ENCODE peak calls at places on chromosomes 11 and 22, in seven cellular contexts. One of them, this sample, is unnamed.
A peak's percentile ranks its signal among the peaks of the same experiment; 100 is the strongest.

GRCh38 chr22:38464992-38465672 is 2.8 kb upstream of the KDELR3 start:
- DNase-seq in AG10803: no peak
- DNase-seq in BE2C: no peak
- DNase-seq in left cardiac atrium: peak; percentile 14
- DNase-seq in GM13977: no peak
- DNase-seq in naive thymus-derived CD8-positive, alpha-beta T cell: no peak
- DNase-seq in hepatocyte: no peak
- DNase-seq in this sample: no peak

GRCh38 chr11:48002565-48002964 is 22.2 kb downstream of the PTPRJ start:
- DNase-seq in AG10803: no peak
- DNase-seq in BE2C: no peak
- DNase-seq in left cardiac atrium: no peak
- DNase-seq in GM13977: no peak
- DNase-seq in naive thymus-derived CD8-positive, alpha-beta T cell: no peak
- DNase-seq in hepatocyte: no peak
- DNase-seq in this sample: no peak

GRCh38 chr11:13668957-13669521 is 571 bp downstream of the FAR1 start:
- DNase-seq in AG10803: peak; percentile 16
- DNase-seq in BE2C: peak; percentile 21
- DNase-seq in left cardiac atrium: peak; percentile 25
- DNase-seq in GM13977: peak; percentile 41
- DNase-seq in naive thymus-derived CD8-positive, alpha-beta T cell: no peak
- DNase-seq in hepatocyte: peak; percentile 55
- DNase-seq in this sample: peak; percentile 49

GRCh38 chr11:10701982-10702381 is 8.4 kb upstream of the IRAG1 start:
- DNase-seq in AG10803: peak; percentile 41
- DNase-seq in BE2C: no peak
- DNase-seq in left cardiac atrium: no peak
- DNase-seq in GM13977: no peak
- DNase-seq in naive thymus-derived CD8-positive, alpha-beta T cell: no peak
- DNase-seq in hepatocyte: no peak
- DNase-seq in this sample: peak; percentile 6

GRCh38 chr11:30433831-30434230 is 110.9 kb downstream of the ARL14EP start:
- DNase-seq in AG10803: peak; percentile 2
- DNase-seq in BE2C: no peak
- DNase-seq in left cardiac atrium: no peak
- DNase-seq in GM13977: no peak
- DNase-seq in naive thymus-derived CD8-positive, alpha-beta T cell: no peak
- DNase-seq in hepatocyte: no peak
- DNase-seq in this sample: no peak

GRCh38 chr11:6040874-6041273 is 10.3 kb upstream of the OR56A1 start:
- DNase-seq in AG10803: no peak
- DNase-seq in BE2C: no peak
- DNase-seq in left cardiac atrium: no peak
- DNase-seq in GM13977: no peak
- DNase-seq in naive thymus-derived CD8-positive, alpha-beta T cell: no peak
- DNase-seq in hepatocyte: no peak
- DNase-seq in this sample: no peak

GRCh38 chr22:26406118-26406517 is 22.9 kb upstream of the ASPHD2 start:
- DNase-seq in AG10803: peak; percentile 17
- DNase-seq in BE2C: peak; percentile 30
- DNase-seq in left cardiac atrium: no peak
- DNase-seq in GM13977: no peak
- DNase-seq in naive thymus-derived CD8-positive, alpha-beta T cell: no peak
- DNase-seq in hepatocyte: no peak
- DNase-seq in this sample: no peak

GRCh38 chr11:16612801-16613400 is 125.5 kb upstream of the C11orf58 start:
- DNase-seq in AG10803: no peak
- DNase-seq in BE2C: no peak
- DNase-seq in left cardiac atrium: no peak
- DNase-seq in GM13977: no peak
- DNase-seq in naive thymus-derived CD8-positive, alpha-beta T cell: no peak
- DNase-seq in hepatocyte: peak; percentile 43
- DNase-seq in this sample: peak; percentile 43

GRCh38 chr11:17403977-17404759 is 15.7 kb upstream of the KCNJ11 start:
- DNase-seq in AG10803: peak; percentile 15
- DNase-seq in BE2C: no peak
- DNase-seq in left cardiac atrium: no peak
- DNase-seq in GM13977: no peak
- DNase-seq in naive thymus-derived CD8-positive, alpha-beta T cell: no peak
- DNase-seq in hepatocyte: no peak
- DNase-seq in this sample: no peak

GRCh38 chr11:112132737-112133136 is 31.2 kb downstream of the IL18 start:
- DNase-seq in AG10803: no peak
- DNase-seq in BE2C: no peak
- DNase-seq in left cardiac atrium: no peak
- DNase-seq in GM13977: no peak
- DNase-seq in naive thymus-derived CD8-positive, alpha-beta T cell: no peak
- DNase-seq in hepatocyte: no peak
- DNase-seq in this sample: peak; percentile 4

GRCh38 chr22:43829904-43830851 is 18.1 kb upstream of the EFCAB6 start:
- DNase-seq in AG10803: peak; percentile 86
- DNase-seq in BE2C: peak; percentile 41
- DNase-seq in left cardiac atrium: peak; percentile 88
- DNase-seq in GM13977: no peak
- DNase-seq in naive thymus-derived CD8-positive, alpha-beta T cell: no peak
- DNase-seq in hepatocyte: peak; percentile 35
- DNase-seq in this sample: no peak

GRCh38 chr11:72716291-72716690 is 35.9 kb downstream of the ARAP1 start:
- DNase-seq in AG10803: no peak
- DNase-seq in BE2C: peak; percentile 81
- DNase-seq in left cardiac atrium: no peak
- DNase-seq in GM13977: no peak
- DNase-seq in naive thymus-derived CD8-positive, alpha-beta T cell: no peak
- DNase-seq in hepatocyte: no peak
- DNase-seq in this sample: no peak

GRCh38 chr11:102267602-102268001 is 49.7 kb upstream of the BIRC3 start:
- DNase-seq in AG10803: peak; percentile 61
- DNase-seq in BE2C: no peak
- DNase-seq in left cardiac atrium: no peak
- DNase-seq in GM13977: no peak
- DNase-seq in naive thymus-derived CD8-positive, alpha-beta T cell: no peak
- DNase-seq in hepatocyte: peak; percentile 51
- DNase-seq in this sample: no peak

GRCh38 chr11:67053896-67054850 is 2.5 kb upstream of the RHOD start:
- DNase-seq in AG10803: peak; percentile 52
- DNase-seq in BE2C: peak; percentile 71
- DNase-seq in left cardiac atrium: peak; percentile 55
- DNase-seq in GM13977: peak; percentile 87
- DNase-seq in naive thymus-derived CD8-positive, alpha-beta T cell: peak; percentile 18
- DNase-seq in hepatocyte: peak; percentile 87
- DNase-seq in this sample: peak; percentile 50

GRCh38 chr22:22882033-22882717 is 5.4 kb upstream of the IGLL5 start:
- DNase-seq in AG10803: no peak
- DNase-seq in BE2C: no peak
- DNase-seq in left cardiac atrium: no peak
- DNase-seq in GM13977: no peak
- DNase-seq in naive thymus-derived CD8-positive, alpha-beta T cell: no peak
- DNase-seq in hepatocyte: no peak
- DNase-seq in this sample: no peak

GRCh38 chr11:2940166-2940929 is 11.1 kb upstream of the PHLDA2 start:
- DNase-seq in AG10803: peak; percentile 58
- DNase-seq in BE2C: no peak
- DNase-seq in left cardiac atrium: no peak
- DNase-seq in GM13977: no peak
- DNase-seq in naive thymus-derived CD8-positive, alpha-beta T cell: peak; percentile 18
- DNase-seq in hepatocyte: no peak
- DNase-seq in this sample: no peak

GRCh38 chr11:6604081-6604626 is 580 bp downstream of the ILK start:
- DNase-seq in AG10803: peak; percentile 68
- DNase-seq in BE2C: peak; percentile 50
- DNase-seq in left cardiac atrium: peak; percentile 44
- DNase-seq in GM13977: peak; percentile 81
- DNase-seq in naive thymus-derived CD8-positive, alpha-beta T cell: peak; percentile 59
- DNase-seq in hepatocyte: peak; percentile 79
- DNase-seq in this sample: peak; percentile 65

GRCh38 chr22:29524440-29525191 is 28.9 kb downstream of the THOC5 start:
- DNase-seq in AG10803: peak; percentile 23
- DNase-seq in BE2C: peak; percentile 61
- DNase-seq in left cardiac atrium: peak; percentile 29
- DNase-seq in GM13977: peak; percentile 37
- DNase-seq in naive thymus-derived CD8-positive, alpha-beta T cell: no peak
- DNase-seq in hepatocyte: peak; percentile 29
- DNase-seq in this sample: peak; percentile 62

GRCh38 chr22:22703715-22704114 is 59.3 kb downstream of the GGTLC2 start:
- DNase-seq in AG10803: peak; percentile 24
- DNase-seq in BE2C: no peak
- DNase-seq in left cardiac atrium: no peak
- DNase-seq in GM13977: no peak
- DNase-seq in naive thymus-derived CD8-positive, alpha-beta T cell: no peak
- DNase-seq in hepatocyte: peak; percentile 74
- DNase-seq in this sample: no peak

GRCh38 chr11:108218455-108218854 is 4.0 kb downstream of the NPAT start:
- DNase-seq in AG10803: no peak
- DNase-seq in BE2C: no peak
- DNase-seq in left cardiac atrium: no peak
- DNase-seq in GM13977: no peak
- DNase-seq in naive thymus-derived CD8-positive, alpha-beta T cell: no peak
- DNase-seq in hepatocyte: no peak
- DNase-seq in this sample: no peak

GRCh38 chr11:9459573-9460321 is 1.1 kb upstream of the ZNF143 start:
- DNase-seq in AG10803: peak; percentile 67
- DNase-seq in BE2C: no peak
- DNase-seq in left cardiac atrium: peak; percentile 60
- DNase-seq in GM13977: peak; percentile 22
- DNase-seq in naive thymus-derived CD8-positive, alpha-beta T cell: no peak
- DNase-seq in hepatocyte: peak; percentile 53
- DNase-seq in this sample: no peak

GRCh38 chr11:94897330-94897768 is 76.0 kb downstream of the CWC15 start:
- DNase-seq in AG10803: peak; percentile 50
- DNase-seq in BE2C: peak; percentile 60
- DNase-seq in left cardiac atrium: peak; percentile 43
- DNase-seq in GM13977: no peak
- DNase-seq in naive thymus-derived CD8-positive, alpha-beta T cell: peak; percentile 25
- DNase-seq in hepatocyte: peak; percentile 66
- DNase-seq in this sample: peak; percentile 57